ENCODE peak calls at places on chromosomes 16 and 17, in five cellular contexts. One of them, this sample, is unnamed.

GRCh38 chr16:17518441-17518840 is 47.7 kb upstream of the XYLT1 start:
- DNase-seq in GM13976: no peak
- DNase-seq in heart right ventricle: no peak
- DNase-seq in mesenchymal stem cell: no peak
- DNase-seq in stimulated activated CD4-positive, alpha-beta T cell treated with anti-CD3 and anti-CD28 coated beads, Interleukin-12 subunit alpha, Interleukin-12 subunit beta, amount 100 ng/mL, for 48 hours: no peak
- DNase-seq in this sample: no peak

GRCh38 chr17:77222356-77222755 is 81.6 kb downstream of the SEC14L1 start:
- DNase-seq in GM13976: no peak
- DNase-seq in heart right ventricle: no peak
- DNase-seq in mesenchymal stem cell: peak; percentile 59
- DNase-seq in stimulated activated CD4-positive, alpha-beta T cell treated with anti-CD3 and anti-CD28 coated beads, Interleukin-12 subunit alpha, Interleukin-12 subunit beta, amount 100 ng/mL, for 48 hours: no peak
- DNase-seq in this sample: no peak

GRCh38 chr17:74135391-74136167 is 67.9 kb upstream of the RPL38 start:
- DNase-seq in GM13976: no peak
- DNase-seq in heart right ventricle: no peak
- DNase-seq in mesenchymal stem cell: no peak
- DNase-seq in stimulated activated CD4-positive, alpha-beta T cell treated with anti-CD3 and anti-CD28 coated beads, Interleukin-12 subunit alpha, Interleukin-12 subunit beta, amount 100 ng/mL, for 48 hours: no peak
- DNase-seq in this sample: no peak

GRCh38 chr17:47225436-47225858 is 16.3 kb downstream of the MYL4 start:
- DNase-seq in GM13976: no peak
- DNase-seq in heart right ventricle: no peak
- DNase-seq in mesenchymal stem cell: peak; percentile 91
- DNase-seq in stimulated activated CD4-positive, alpha-beta T cell treated with anti-CD3 and anti-CD28 coated beads, Interleukin-12 subunit alpha, Interleukin-12 subunit beta, amount 100 ng/mL, for 48 hours: no peak
- DNase-seq in this sample: no peak

GRCh38 chr17:45091778-45092425 is 30.8 kb downstream of the NMT1 start:
- DNase-seq in GM13976: no peak
- DNase-seq in heart right ventricle: no peak
- DNase-seq in mesenchymal stem cell: peak; percentile 66
- DNase-seq in stimulated activated CD4-positive, alpha-beta T cell treated with anti-CD3 and anti-CD28 coated beads, Interleukin-12 subunit alpha, Interleukin-12 subunit beta, amount 100 ng/mL, for 48 hours: no peak
- DNase-seq in this sample: no peak

GRCh38 chr17:67452681-67453554 is 75.8 kb downstream of the PITPNC1 start:
- DNase-seq in GM13976: peak; percentile 45
- DNase-seq in heart right ventricle: no peak
- DNase-seq in mesenchymal stem cell: no peak
- DNase-seq in stimulated activated CD4-positive, alpha-beta T cell treated with anti-CD3 and anti-CD28 coated beads, Interleukin-12 subunit alpha, Interleukin-12 subunit beta, amount 100 ng/mL, for 48 hours: no peak
- DNase-seq in this sample: peak; percentile 34

GRCh38 chr17:19747829-19748806 is at the start of gene ALDH3A1:
- DNase-seq in GM13976: no peak
- DNase-seq in heart right ventricle: no peak
- DNase-seq in mesenchymal stem cell: no peak
- DNase-seq in stimulated activated CD4-positive, alpha-beta T cell treated with anti-CD3 and anti-CD28 coated beads, Interleukin-12 subunit alpha, Interleukin-12 subunit beta, amount 100 ng/mL, for 48 hours: no peak
- DNase-seq in this sample: no peak

GRCh38 chr17:49576121-49576905 is 642 bp downstream of the NXPH3 start:
- DNase-seq in GM13976: peak; percentile 57
- DNase-seq in heart right ventricle: peak; percentile 65
- DNase-seq in mesenchymal stem cell: peak; percentile 40
- DNase-seq in stimulated activated CD4-positive, alpha-beta T cell treated with anti-CD3 and anti-CD28 coated beads, Interleukin-12 subunit alpha, Interleukin-12 subunit beta, amount 100 ng/mL, for 48 hours: no peak
- DNase-seq in this sample: no peak

GRCh38 chr17:81043725-81044427 is 8.9 kb downstream of the BAIAP2 start:
- DNase-seq in GM13976: no peak
- DNase-seq in heart right ventricle: peak; percentile 34
- DNase-seq in mesenchymal stem cell: peak; percentile 59
- DNase-seq in stimulated activated CD4-positive, alpha-beta T cell treated with anti-CD3 and anti-CD28 coated beads, Interleukin-12 subunit alpha, Interleukin-12 subunit beta, amount 100 ng/mL, for 48 hours: no peak
- DNase-seq in this sample: no peak

This sample was measured in germinal center.